ENCODE peak calls at places on chromosomes 4 and X, in ten cellular contexts. One of them, this sample, is unnamed.
A peak's percentile ranks its signal among the peaks of the same experiment; 100 is the strongest.

GRCh38 chr4:133597252-133597651 is 448.2 kb downstream of the PCDH10 start:
- DNase-seq in stimulated activated CD8-positive, alpha-beta memory T cell treated with anti-CD3 and anti-CD28 coated beads, Interleukin-15, amount 100 ng/mL, for 4 hours: no peak
- DNase-seq in AG08396: no peak
- DNase-seq in cardiac muscle cell: no peak
- DNase-seq in tibial nerve: no peak
- DNase-seq in NCI-H1694: no peak
- DNase-seq in psoas muscle: no peak
- DNase-seq in adipocyte: peak; percentile 18
- DNase-seq in endodermal cell: no peak
- DNase-seq in RWPE1: no peak
- DNase-seq in this sample: no peak

GRCh38 chrX:40773809-40774208 is 38.5 kb upstream of the MED14 start:
- DNase-seq in stimulated activated CD8-positive, alpha-beta memory T cell treated with anti-CD3 and anti-CD28 coated beads, Interleukin-15, amount 100 ng/mL, for 4 hours: no peak
- DNase-seq in AG08396: no peak
- DNase-seq in cardiac muscle cell: no peak
- DNase-seq in tibial nerve: no peak
- DNase-seq in NCI-H1694: no peak
- DNase-seq in psoas muscle: no peak
- DNase-seq in adipocyte: peak; percentile 40
- DNase-seq in endodermal cell: no peak
- DNase-seq in RWPE1: no peak
- DNase-seq in this sample: peak; percentile 40

GRCh38 chr4:159280442-159281172 is 177.7 kb downstream of the RAPGEF2 start:
- DNase-seq in stimulated activated CD8-positive, alpha-beta memory T cell treated with anti-CD3 and anti-CD28 coated beads, Interleukin-15, amount 100 ng/mL, for 4 hours: no peak
- DNase-seq in AG08396: no peak
- DNase-seq in cardiac muscle cell: no peak
- DNase-seq in tibial nerve: no peak
- DNase-seq in NCI-H1694: no peak
- DNase-seq in psoas muscle: no peak
- DNase-seq in adipocyte: no peak
- DNase-seq in endodermal cell: no peak
- DNase-seq in RWPE1: no peak
- DNase-seq in this sample: no peak

GRCh38 chrX:7228226-7228625 is 80.3 kb upstream of the PUDP start:
- DNase-seq in stimulated activated CD8-positive, alpha-beta memory T cell treated with anti-CD3 and anti-CD28 coated beads, Interleukin-15, amount 100 ng/mL, for 4 hours: no peak
- DNase-seq in AG08396: no peak
- DNase-seq in cardiac muscle cell: no peak
- DNase-seq in tibial nerve: no peak
- DNase-seq in NCI-H1694: no peak
- DNase-seq in psoas muscle: no peak
- DNase-seq in adipocyte: no peak
- DNase-seq in endodermal cell: no peak
- DNase-seq in RWPE1: no peak
- DNase-seq in this sample: no peak

GRCh38 chrX:54695231-54695630 is 102.8 kb downstream of the ITIH6 start:
- DNase-seq in stimulated activated CD8-positive, alpha-beta memory T cell treated with anti-CD3 and anti-CD28 coated beads, Interleukin-15, amount 100 ng/mL, for 4 hours: no peak
- DNase-seq in AG08396: no peak
- DNase-seq in cardiac muscle cell: peak; percentile 8
- DNase-seq in tibial nerve: no peak
- DNase-seq in NCI-H1694: no peak
- DNase-seq in psoas muscle: no peak
- DNase-seq in adipocyte: peak; percentile 28
- DNase-seq in endodermal cell: no peak
- DNase-seq in RWPE1: no peak
- DNase-seq in this sample: no peak

GRCh38 chr4:176065365-176066249 is at the start of gene WDR17:
- DNase-seq in stimulated activated CD8-positive, alpha-beta memory T cell treated with anti-CD3 and anti-CD28 coated beads, Interleukin-15, amount 100 ng/mL, for 4 hours: peak; percentile 64
- DNase-seq in AG08396: peak; percentile 88
- DNase-seq in cardiac muscle cell: peak; percentile 98
- DNase-seq in tibial nerve: peak; percentile 66
- DNase-seq in NCI-H1694: peak; percentile 78
- DNase-seq in psoas muscle: peak; percentile 88
- DNase-seq in adipocyte: peak; percentile 85
- DNase-seq in endodermal cell: peak; percentile 99
- DNase-seq in RWPE1: peak; percentile 89
- DNase-seq in this sample: peak; percentile 32

GRCh38 chr4:8167815-8168214 is 9.2 kb upstream of the ABLIM2 start:
- DNase-seq in stimulated activated CD8-positive, alpha-beta memory T cell treated with anti-CD3 and anti-CD28 coated beads, Interleukin-15, amount 100 ng/mL, for 4 hours: no peak
- DNase-seq in AG08396: no peak
- DNase-seq in cardiac muscle cell: no peak
- DNase-seq in tibial nerve: no peak
- DNase-seq in NCI-H1694: no peak
- DNase-seq in psoas muscle: peak; percentile 60
- DNase-seq in adipocyte: no peak
- DNase-seq in endodermal cell: no peak
- DNase-seq in RWPE1: no peak
- DNase-seq in this sample: no peak

GRCh38 chr4:158826882-158827281 is 58.1 kb downstream of the FNIP2 start:
- DNase-seq in stimulated activated CD8-positive, alpha-beta memory T cell treated with anti-CD3 and anti-CD28 coated beads, Interleukin-15, amount 100 ng/mL, for 4 hours: no peak
- DNase-seq in AG08396: no peak
- DNase-seq in cardiac muscle cell: no peak
- DNase-seq in tibial nerve: no peak
- DNase-seq in NCI-H1694: no peak
- DNase-seq in psoas muscle: no peak
- DNase-seq in adipocyte: no peak
- DNase-seq in endodermal cell: no peak
- DNase-seq in RWPE1: no peak
- DNase-seq in this sample: no peak

GRCh38 chrX:47420264-47420663 is 49.9 kb downstream of the ZNF157 start:
- DNase-seq in stimulated activated CD8-positive, alpha-beta memory T cell treated with anti-CD3 and anti-CD28 coated beads, Interleukin-15, amount 100 ng/mL, for 4 hours: no peak
- DNase-seq in AG08396: no peak
- DNase-seq in cardiac muscle cell: no peak
- DNase-seq in tibial nerve: no peak
- DNase-seq in NCI-H1694: no peak
- DNase-seq in psoas muscle: no peak
- DNase-seq in adipocyte: no peak
- DNase-seq in endodermal cell: no peak
- DNase-seq in RWPE1: no peak
- DNase-seq in this sample: no peak

GRCh38 chrX:153633048-153633447 is 14.0 kb upstream of the DUSP9 start:
- DNase-seq in stimulated activated CD8-positive, alpha-beta memory T cell treated with anti-CD3 and anti-CD28 coated beads, Interleukin-15, amount 100 ng/mL, for 4 hours: no peak
- DNase-seq in AG08396: no peak
- DNase-seq in cardiac muscle cell: no peak
- DNase-seq in tibial nerve: no peak
- DNase-seq in NCI-H1694: no peak
- DNase-seq in psoas muscle: peak; percentile 40
- DNase-seq in adipocyte: no peak
- DNase-seq in endodermal cell: peak; percentile 5
- DNase-seq in RWPE1: no peak
- DNase-seq in this sample: no peak

GRCh38 chrX:134604701-134605271 is 53.5 kb downstream of the PLAC1 start:
- DNase-seq in stimulated activated CD8-positive, alpha-beta memory T cell treated with anti-CD3 and anti-CD28 coated beads, Interleukin-15, amount 100 ng/mL, for 4 hours: no peak
- DNase-seq in AG08396: no peak
- DNase-seq in cardiac muscle cell: peak; percentile 57
- DNase-seq in tibial nerve: no peak
- DNase-seq in NCI-H1694: peak; percentile 62
- DNase-seq in psoas muscle: no peak
- DNase-seq in adipocyte: peak; percentile 14
- DNase-seq in endodermal cell: no peak
- DNase-seq in RWPE1: peak; percentile 9
- DNase-seq in this sample: peak; percentile 94

GRCh38 chr4:158850800-158851644 is 82.2 kb downstream of the FNIP2 start:
- DNase-seq in stimulated activated CD8-positive, alpha-beta memory T cell treated with anti-CD3 and anti-CD28 coated beads, Interleukin-15, amount 100 ng/mL, for 4 hours: no peak
- DNase-seq in AG08396: peak; percentile 10
- DNase-seq in cardiac muscle cell: peak; percentile 53
- DNase-seq in tibial nerve: no peak
- DNase-seq in NCI-H1694: peak; percentile 18
- DNase-seq in psoas muscle: no peak
- DNase-seq in adipocyte: peak; percentile 84
- DNase-seq in endodermal cell: no peak
- DNase-seq in RWPE1: peak; percentile 29
- DNase-seq in this sample: peak; percentile 35

GRCh38 chr4:71261633-71262121 is 77.1 kb upstream of the SLC4A4 start:
- DNase-seq in stimulated activated CD8-positive, alpha-beta memory T cell treated with anti-CD3 and anti-CD28 coated beads, Interleukin-15, amount 100 ng/mL, for 4 hours: no peak
- DNase-seq in AG08396: no peak
- DNase-seq in cardiac muscle cell: peak; percentile 25
- DNase-seq in tibial nerve: no peak
- DNase-seq in NCI-H1694: no peak
- DNase-seq in psoas muscle: no peak
- DNase-seq in adipocyte: no peak
- DNase-seq in endodermal cell: no peak
- DNase-seq in RWPE1: no peak
- DNase-seq in this sample: no peak

GRCh38 chr4:46886711-46887110 is 22.3 kb downstream of the COX7B2 start:
- DNase-seq in stimulated activated CD8-positive, alpha-beta memory T cell treated with anti-CD3 and anti-CD28 coated beads, Interleukin-15, amount 100 ng/mL, for 4 hours: no peak
- DNase-seq in AG08396: peak; percentile 5
- DNase-seq in cardiac muscle cell: peak; percentile 4
- DNase-seq in tibial nerve: no peak
- DNase-seq in NCI-H1694: no peak
- DNase-seq in psoas muscle: no peak
- DNase-seq in adipocyte: peak; percentile 45
- DNase-seq in endodermal cell: no peak
- DNase-seq in RWPE1: peak; percentile 8
- DNase-seq in this sample: no peak

GRCh38 chr4:185700048-185700447 is 111.9 kb downstream of the SORBS2 start:
- DNase-seq in stimulated activated CD8-positive, alpha-beta memory T cell treated with anti-CD3 and anti-CD28 coated beads, Interleukin-15, amount 100 ng/mL, for 4 hours: no peak
- DNase-seq in AG08396: no peak
- DNase-seq in cardiac muscle cell: peak; percentile 37
- DNase-seq in tibial nerve: no peak
- DNase-seq in NCI-H1694: no peak
- DNase-seq in psoas muscle: no peak
- DNase-seq in adipocyte: no peak
- DNase-seq in endodermal cell: no peak
- DNase-seq in RWPE1: peak; percentile 27
- DNase-seq in this sample: no peak

GRCh38 chrX:9707306-9708015 is 58.2 kb downstream of the GPR143 start:
- DNase-seq in stimulated activated CD8-positive, alpha-beta memory T cell treated with anti-CD3 and anti-CD28 coated beads, Interleukin-15, amount 100 ng/mL, for 4 hours: no peak
- DNase-seq in AG08396: peak; percentile 15
- DNase-seq in cardiac muscle cell: no peak
- DNase-seq in tibial nerve: no peak
- DNase-seq in NCI-H1694: no peak
- DNase-seq in psoas muscle: no peak
- DNase-seq in adipocyte: no peak
- DNase-seq in endodermal cell: no peak
- DNase-seq in RWPE1: no peak
- DNase-seq in this sample: no peak

GRCh38 chr4:145090370-145090769 is 7.6 kb downstream of the ANAPC10 start:
- DNase-seq in stimulated activated CD8-positive, alpha-beta memory T cell treated with anti-CD3 and anti-CD28 coated beads, Interleukin-15, amount 100 ng/mL, for 4 hours: no peak
- DNase-seq in AG08396: no peak
- DNase-seq in cardiac muscle cell: no peak
- DNase-seq in tibial nerve: no peak
- DNase-seq in NCI-H1694: no peak
- DNase-seq in psoas muscle: no peak
- DNase-seq in adipocyte: no peak
- DNase-seq in endodermal cell: no peak
- DNase-seq in RWPE1: no peak
- DNase-seq in this sample: no peak

GRCh38 chrX:65706041-65706828 is 38.8 kb downstream of the MSN start:
- DNase-seq in stimulated activated CD8-positive, alpha-beta memory T cell treated with anti-CD3 and anti-CD28 coated beads, Interleukin-15, amount 100 ng/mL, for 4 hours: no peak
- DNase-seq in AG08396: peak; percentile 47
- DNase-seq in cardiac muscle cell: peak; percentile 9
- DNase-seq in tibial nerve: no peak
- DNase-seq in NCI-H1694: no peak
- DNase-seq in psoas muscle: peak; percentile 66
- DNase-seq in adipocyte: peak; percentile 60
- DNase-seq in endodermal cell: peak; percentile 61
- DNase-seq in RWPE1: peak; percentile 53
- DNase-seq in this sample: peak; percentile 57

GRCh38 chr4:165668694-165669093 is 204.3 kb upstream of the TLL1 start:
- DNase-seq in stimulated activated CD8-positive, alpha-beta memory T cell treated with anti-CD3 and anti-CD28 coated beads, Interleukin-15, amount 100 ng/mL, for 4 hours: no peak
- DNase-seq in AG08396: no peak
- DNase-seq in cardiac muscle cell: no peak
- DNase-seq in tibial nerve: no peak
- DNase-seq in NCI-H1694: no peak
- DNase-seq in psoas muscle: no peak
- DNase-seq in adipocyte: no peak
- DNase-seq in endodermal cell: peak; percentile 59
- DNase-seq in RWPE1: no peak
- DNase-seq in this sample: no peak

GRCh38 chr4:181007751-181008150 is 1235.5 kb upstream of the TENM3 start:
- DNase-seq in stimulated activated CD8-positive, alpha-beta memory T cell treated with anti-CD3 and anti-CD28 coated beads, Interleukin-15, amount 100 ng/mL, for 4 hours: no peak
- DNase-seq in AG08396: no peak
- DNase-seq in cardiac muscle cell: no peak
- DNase-seq in tibial nerve: no peak
- DNase-seq in NCI-H1694: no peak
- DNase-seq in psoas muscle: no peak
- DNase-seq in adipocyte: peak; percentile 12
- DNase-seq in endodermal cell: no peak
- DNase-seq in RWPE1: no peak
- DNase-seq in this sample: no peak

GRCh38 chrX:41350150-41350975 is 16.4 kb downstream of the DDX3X start:
- DNase-seq in stimulated activated CD8-positive, alpha-beta memory T cell treated with anti-CD3 and anti-CD28 coated beads, Interleukin-15, amount 100 ng/mL, for 4 hours: no peak
- DNase-seq in AG08396: no peak
- DNase-seq in cardiac muscle cell: peak; percentile 15
- DNase-seq in tibial nerve: no peak
- DNase-seq in NCI-H1694: no peak
- DNase-seq in psoas muscle: no peak
- DNase-seq in adipocyte: no peak
- DNase-seq in endodermal cell: no peak
- DNase-seq in RWPE1: no peak
- DNase-seq in this sample: no peak

GRCh38 chr4:21827575-21827974 is 121.0 kb downstream of the KCNIP4 start:
- DNase-seq in stimulated activated CD8-positive, alpha-beta memory T cell treated with anti-CD3 and anti-CD28 coated beads, Interleukin-15, amount 100 ng/mL, for 4 hours: no peak
- DNase-seq in AG08396: no peak
- DNase-seq in cardiac muscle cell: no peak
- DNase-seq in tibial nerve: no peak
- DNase-seq in NCI-H1694: no peak
- DNase-seq in psoas muscle: no peak
- DNase-seq in adipocyte: peak; percentile 58
- DNase-seq in endodermal cell: no peak
- DNase-seq in RWPE1: no peak
- DNase-seq in this sample: no peak

GRCh38 chr4:12679217-12679616 is 804.9 kb downstream of the RAB28 start:
- DNase-seq in stimulated activated CD8-positive, alpha-beta memory T cell treated with anti-CD3 and anti-CD28 coated beads, Interleukin-15, amount 100 ng/mL, for 4 hours: no peak
- DNase-seq in AG08396: no peak
- DNase-seq in cardiac muscle cell: peak; percentile 14
- DNase-seq in tibial nerve: no peak
- DNase-seq in NCI-H1694: no peak
- DNase-seq in psoas muscle: no peak
- DNase-seq in adipocyte: no peak
- DNase-seq in endodermal cell: no peak
- DNase-seq in RWPE1: no peak
- DNase-seq in this sample: peak; percentile 2

GRCh38 chr4:105451346-105451745 is 22.5 kb downstream of the PPA2 start:
- DNase-seq in stimulated activated CD8-positive, alpha-beta memory T cell treated with anti-CD3 and anti-CD28 coated beads, Interleukin-15, amount 100 ng/mL, for 4 hours: no peak
- DNase-seq in AG08396: no peak
- DNase-seq in cardiac muscle cell: no peak
- DNase-seq in tibial nerve: no peak
- DNase-seq in NCI-H1694: no peak
- DNase-seq in psoas muscle: no peak
- DNase-seq in adipocyte: no peak
- DNase-seq in endodermal cell: no peak
- DNase-seq in RWPE1: no peak
- DNase-seq in this sample: no peak

GRCh38 chrX:121114691-121115090 is 67.3 kb downstream of the GLUD2 start:
- DNase-seq in stimulated activated CD8-positive, alpha-beta memory T cell treated with anti-CD3 and anti-CD28 coated beads, Interleukin-15, amount 100 ng/mL, for 4 hours: no peak
- DNase-seq in AG08396: no peak
- DNase-seq in cardiac muscle cell: no peak
- DNase-seq in tibial nerve: no peak
- DNase-seq in NCI-H1694: no peak
- DNase-seq in psoas muscle: no peak
- DNase-seq in adipocyte: no peak
- DNase-seq in endodermal cell: no peak
- DNase-seq in RWPE1: no peak
- DNase-seq in this sample: peak; percentile 48

GRCh38 chr4:5012477-5012876 is 6.8 kb downstream of the CYTL1 start:
- DNase-seq in stimulated activated CD8-positive, alpha-beta memory T cell treated with anti-CD3 and anti-CD28 coated beads, Interleukin-15, amount 100 ng/mL, for 4 hours: no peak
- DNase-seq in AG08396: no peak
- DNase-seq in cardiac muscle cell: no peak
- DNase-seq in tibial nerve: no peak
- DNase-seq in NCI-H1694: no peak
- DNase-seq in psoas muscle: no peak
- DNase-seq in adipocyte: no peak
- DNase-seq in endodermal cell: no peak
- DNase-seq in RWPE1: no peak
- DNase-seq in this sample: no peak

GRCh38 chr4:137032242-137032641 is 500.1 kb downstream of the PCDH18 start:
- DNase-seq in stimulated activated CD8-positive, alpha-beta memory T cell treated with anti-CD3 and anti-CD28 coated beads, Interleukin-15, amount 100 ng/mL, for 4 hours: no peak
- DNase-seq in AG08396: no peak
- DNase-seq in cardiac muscle cell: no peak
- DNase-seq in tibial nerve: no peak
- DNase-seq in NCI-H1694: peak; percentile 95
- DNase-seq in psoas muscle: no peak
- DNase-seq in adipocyte: no peak
- DNase-seq in endodermal cell: no peak
- DNase-seq in RWPE1: no peak
- DNase-seq in this sample: no peak

GRCh38 chr4:73573794-73574528 is 46.3 kb downstream of the RASSF6 start:
- DNase-seq in stimulated activated CD8-positive, alpha-beta memory T cell treated with anti-CD3 and anti-CD28 coated beads, Interleukin-15, amount 100 ng/mL, for 4 hours: no peak
- DNase-seq in AG08396: peak; percentile 43
- DNase-seq in cardiac muscle cell: peak; percentile 86
- DNase-seq in tibial nerve: peak; percentile 70
- DNase-seq in NCI-H1694: peak; percentile 12
- DNase-seq in psoas muscle: peak; percentile 44
- DNase-seq in adipocyte: peak; percentile 91
- DNase-seq in endodermal cell: peak; percentile 93
- DNase-seq in RWPE1: peak; percentile 34
- DNase-seq in this sample: peak; percentile 41

This sample was measured in COLO829.